ENCODE peak calls at places on chromosomes 2 and 18, in eight cellular contexts. One of them, this sample, is unnamed. For H3K36me3, the result is how much of the 10 kb centered on the place peaks cover.

GRCh38 chr2:1891147-1891546 is 146.8 kb upstream of the PXDN start:
- DNase-seq in lower lobe of right lung: no peak
- DNase-seq in fibroblast of lung: no peak
- DNase-seq in bronchial epithelial cell: no peak
- DNase-seq in cardiac muscle cell: peak
- DNase-seq in body of pancreas: no peak
- DNase-seq in tibial nerve: no peak
- DNase-seq in ovary: no peak
- DNase-seq in this sample: no peak

GRCh38 chr18:38931754-38932050 is 1366.1 kb upstream of the CELF4 start:
- DNase-seq in lower lobe of right lung: no peak
- DNase-seq in fibroblast of lung: no peak
- DNase-seq in bronchial epithelial cell: no peak
- DNase-seq in cardiac muscle cell: no peak
- DNase-seq in body of pancreas: no peak
- DNase-seq in tibial nerve: no peak
- DNase-seq in ovary: no peak
- DNase-seq in this sample: no peak

GRCh38 chr2:211181626-211182025 is 625.2 kb downstream of the CPS1 start:
- DNase-seq in lower lobe of right lung: peak
- DNase-seq in fibroblast of lung: peak
- DNase-seq in bronchial epithelial cell: no peak
- DNase-seq in cardiac muscle cell: peak
- DNase-seq in body of pancreas: no peak
- DNase-seq in tibial nerve: no peak
- DNase-seq in ovary: no peak
- DNase-seq in this sample: no peak

GRCh38 chr2:54960118-54960517 is 90.1 kb downstream of the RTN4 start:
- DNase-seq in lower lobe of right lung: no peak
- DNase-seq in fibroblast of lung: no peak
- DNase-seq in bronchial epithelial cell: no peak
- DNase-seq in cardiac muscle cell: no peak
- DNase-seq in body of pancreas: no peak
- DNase-seq in tibial nerve: no peak
- DNase-seq in ovary: no peak
- DNase-seq in this sample: no peak

GRCh38 chr2:43345872-43346271 is 119.5 kb upstream of the ZFP36L2 start:
- DNase-seq in lower lobe of right lung: no peak
- DNase-seq in fibroblast of lung: no peak
- DNase-seq in bronchial epithelial cell: no peak
- DNase-seq in cardiac muscle cell: no peak
- DNase-seq in body of pancreas: no peak
- DNase-seq in tibial nerve: no peak
- DNase-seq in ovary: no peak
- DNase-seq in this sample: no peak

GRCh38 chr2:23925702-23926288 is 1.1 kb downstream of the ATAD2B start:
- DNase-seq in lower lobe of right lung: no peak
- DNase-seq in fibroblast of lung: peak
- DNase-seq in bronchial epithelial cell: peak
- DNase-seq in cardiac muscle cell: peak
- DNase-seq in body of pancreas: peak
- DNase-seq in tibial nerve: peak
- DNase-seq in ovary: no peak
- DNase-seq in this sample: peak

GRCh38 chr2:23719721-23720120 is 207.2 kb downstream of the ATAD2B start:
- DNase-seq in lower lobe of right lung: no peak
- DNase-seq in fibroblast of lung: no peak
- DNase-seq in bronchial epithelial cell: no peak
- DNase-seq in cardiac muscle cell: no peak
- DNase-seq in body of pancreas: no peak
- DNase-seq in tibial nerve: no peak
- DNase-seq in ovary: no peak
- DNase-seq in this sample: no peak

GRCh38 chr2:18848641-18849040 is 259.3 kb upstream of the NT5C1B start:
- DNase-seq in lower lobe of right lung: no peak
- DNase-seq in fibroblast of lung: no peak
- DNase-seq in bronchial epithelial cell: no peak
- DNase-seq in cardiac muscle cell: no peak
- DNase-seq in body of pancreas: no peak
- DNase-seq in tibial nerve: no peak
- DNase-seq in ovary: no peak
- DNase-seq in this sample: no peak

GRCh38 chr2:17259613-17260012 is 258.6 kb downstream of the RAD51AP2 start:
- DNase-seq in lower lobe of right lung: no peak
- DNase-seq in fibroblast of lung: no peak
- DNase-seq in bronchial epithelial cell: no peak
- DNase-seq in cardiac muscle cell: no peak
- DNase-seq in body of pancreas: no peak
- DNase-seq in tibial nerve: no peak
- DNase-seq in ovary: no peak
- DNase-seq in this sample: no peak

GRCh38 chr2:40095003-40095402 is 315.9 kb upstream of the THUMPD2 start:
- DNase-seq in lower lobe of right lung: no peak
- DNase-seq in fibroblast of lung: peak
- DNase-seq in bronchial epithelial cell: peak
- DNase-seq in cardiac muscle cell: no peak
- DNase-seq in body of pancreas: no peak
- DNase-seq in tibial nerve: no peak
- DNase-seq in ovary: no peak
- DNase-seq in this sample: no peak

GRCh38 chr2:151900261-151900660 is 72.0 kb upstream of the ARL5A start:
- DNase-seq in lower lobe of right lung: no peak
- DNase-seq in fibroblast of lung: no peak
- DNase-seq in bronchial epithelial cell: no peak
- DNase-seq in cardiac muscle cell: no peak
- DNase-seq in body of pancreas: no peak
- DNase-seq in tibial nerve: no peak
- DNase-seq in ovary: no peak
- DNase-seq in this sample: no peak

GRCh38 chr2:212794471-212794870 is 255.9 kb upstream of the ERBB4 start:
- DNase-seq in lower lobe of right lung: no peak
- DNase-seq in fibroblast of lung: no peak
- DNase-seq in bronchial epithelial cell: no peak
- DNase-seq in cardiac muscle cell: no peak
- DNase-seq in body of pancreas: no peak
- DNase-seq in tibial nerve: no peak
- DNase-seq in ovary: no peak
- DNase-seq in this sample: no peak

GRCh38 chr2:172241219-172241618 is 138.5 kb upstream of the DLX2 start:
- DNase-seq in lower lobe of right lung: no peak
- DNase-seq in fibroblast of lung: no peak
- DNase-seq in bronchial epithelial cell: no peak
- DNase-seq in cardiac muscle cell: no peak
- DNase-seq in body of pancreas: no peak
- DNase-seq in tibial nerve: no peak
- DNase-seq in ovary: no peak
- DNase-seq in this sample: no peak

GRCh38 chr2:164522561-164522981 is 98.7 kb downstream of the GRB14 start:
- DNase-seq in lower lobe of right lung: no peak
- DNase-seq in fibroblast of lung: peak
- DNase-seq in bronchial epithelial cell: no peak
- DNase-seq in cardiac muscle cell: no peak
- DNase-seq in body of pancreas: no peak
- DNase-seq in tibial nerve: no peak
- DNase-seq in ovary: no peak
- DNase-seq in this sample: no peak

GRCh38 chr18:35130236-35130635 is 89.0 kb downstream of the MAPRE2 start:
- DNase-seq in lower lobe of right lung: no peak
- DNase-seq in fibroblast of lung: no peak
- DNase-seq in bronchial epithelial cell: no peak
- DNase-seq in cardiac muscle cell: no peak
- DNase-seq in body of pancreas: no peak
- DNase-seq in tibial nerve: no peak
- DNase-seq in ovary: no peak
- DNase-seq in this sample: no peak
- TF ChIP-seq CTCF in lower lobe of right lung: no peak
- TF ChIP-seq CTCF in fibroblast of lung: no peak
- TF ChIP-seq CTCF in bronchial epithelial cell: no peak
- TF ChIP-seq CTCF in cardiac muscle cell: no peak
- TF ChIP-seq CTCF in body of pancreas: no peak
- TF ChIP-seq CTCF in tibial nerve: no peak
- TF ChIP-seq CTCF in ovary: no peak
- TF ChIP-seq CTCF in this sample: no peak

GRCh38 chr2:105102001-105102400 is 64.1 kb downstream of the MRPS9 start:
- DNase-seq in lower lobe of right lung: no peak
- DNase-seq in fibroblast of lung: no peak
- DNase-seq in bronchial epithelial cell: no peak
- DNase-seq in cardiac muscle cell: no peak
- DNase-seq in body of pancreas: no peak
- DNase-seq in tibial nerve: no peak
- DNase-seq in ovary: no peak
- DNase-seq in this sample: no peak

GRCh38 chr2:105102963-105103421 is 65.1 kb downstream of the MRPS9 start:
- DNase-seq in lower lobe of right lung: no peak
- DNase-seq in fibroblast of lung: peak
- DNase-seq in bronchial epithelial cell: peak
- DNase-seq in cardiac muscle cell: peak
- DNase-seq in body of pancreas: no peak
- DNase-seq in tibial nerve: no peak
- DNase-seq in ovary: no peak
- DNase-seq in this sample: peak

GRCh38 chr2:105103481-105103880 is 65.6 kb downstream of the MRPS9 start:
- DNase-seq in lower lobe of right lung: no peak
- DNase-seq in fibroblast of lung: peak
- DNase-seq in bronchial epithelial cell: no peak
- DNase-seq in cardiac muscle cell: no peak
- DNase-seq in body of pancreas: no peak
- DNase-seq in tibial nerve: no peak
- DNase-seq in ovary: no peak
- DNase-seq in this sample: peak

GRCh38 chr2:105100064-105100840 is 62.4 kb downstream of the MRPS9 start:
- DNase-seq in lower lobe of right lung: no peak
- DNase-seq in fibroblast of lung: no peak
- DNase-seq in bronchial epithelial cell: peak
- DNase-seq in cardiac muscle cell: no peak
- DNase-seq in body of pancreas: no peak
- DNase-seq in tibial nerve: no peak
- DNase-seq in ovary: no peak
- DNase-seq in this sample: no peak

DNA sequence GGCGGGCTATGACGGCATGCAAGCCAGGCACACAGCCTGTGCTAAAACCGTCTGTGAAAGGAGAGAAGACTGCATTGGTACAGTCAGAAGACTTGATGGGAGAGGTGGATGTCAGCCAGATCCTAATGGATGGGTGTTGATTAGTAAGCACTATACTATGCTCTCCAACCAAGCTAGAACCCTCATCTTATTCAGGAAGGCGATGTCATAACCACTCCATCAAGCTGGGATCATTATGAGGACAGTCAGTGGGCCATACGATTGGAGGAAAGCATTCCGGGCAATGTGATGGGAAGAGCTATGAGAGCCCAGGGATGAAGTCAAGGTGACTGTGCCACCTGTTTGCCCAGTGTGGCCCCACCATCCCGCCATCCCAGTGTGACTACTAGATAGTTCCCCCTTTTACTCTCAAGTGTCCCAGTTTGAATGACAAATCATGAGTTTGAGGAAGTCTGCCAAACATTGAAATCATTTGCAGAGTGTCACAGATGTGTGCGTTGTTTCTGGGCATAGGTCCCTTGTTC is 66.4 kb downstream of the MRPS9 start:
- DNase-seq in lower lobe of right lung: no peak
- DNase-seq in fibroblast of lung: peak
- DNase-seq in bronchial epithelial cell: peak
- DNase-seq in cardiac muscle cell: no peak
- DNase-seq in body of pancreas: no peak
- DNase-seq in tibial nerve: no peak
- DNase-seq in ovary: no peak
- DNase-seq in this sample: no peak
- H3K36me3 ChIP-seq in lower lobe of right lung: under half
- H3K36me3 ChIP-seq in fibroblast of lung: under half
- H3K36me3 ChIP-seq in bronchial epithelial cell: under half
- H3K36me3 ChIP-seq in cardiac muscle cell: under half
- H3K36me3 ChIP-seq in body of pancreas: under half
- H3K36me3 ChIP-seq in tibial nerve: under half
- H3K36me3 ChIP-seq in ovary: under half
- H3K36me3 ChIP-seq in this sample: under half

DNA sequence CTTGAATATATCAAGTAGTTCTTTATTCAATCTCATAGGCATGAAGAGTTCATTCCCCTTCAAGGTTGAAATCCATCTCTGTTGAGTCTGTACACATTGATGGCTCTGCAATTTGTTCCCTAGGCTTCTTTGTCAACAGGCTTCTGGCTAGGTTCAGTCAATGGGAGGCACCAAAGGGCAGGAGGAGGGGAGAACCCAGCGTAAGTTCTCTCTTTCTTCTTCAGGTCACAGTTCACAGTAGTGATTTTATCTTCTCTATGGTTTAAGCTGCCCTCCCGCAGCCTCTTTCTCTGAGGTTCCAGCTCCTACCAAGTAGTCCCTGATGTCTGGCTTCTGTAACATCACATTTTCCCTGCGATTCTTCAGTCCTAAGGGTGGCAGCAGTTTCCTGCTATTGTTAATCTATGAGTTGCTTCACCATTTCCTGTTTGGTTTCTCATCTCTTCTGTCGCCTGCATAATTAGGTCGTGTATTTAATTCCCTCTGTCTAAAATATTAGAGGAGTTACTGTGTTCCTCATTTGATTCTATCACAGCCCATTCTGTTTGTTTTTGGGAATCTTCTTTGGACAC is 107.4 kb downstream of the CPO start:
- DNase-seq in lower lobe of right lung: no peak
- DNase-seq in fibroblast of lung: peak
- DNase-seq in bronchial epithelial cell: peak
- DNase-seq in cardiac muscle cell: no peak
- DNase-seq in body of pancreas: peak
- DNase-seq in tibial nerve: no peak
- DNase-seq in ovary: no peak
- DNase-seq in this sample: no peak
- TF ChIP-seq CTCF in lower lobe of right lung: peak
- TF ChIP-seq CTCF in fibroblast of lung: no peak
- TF ChIP-seq CTCF in bronchial epithelial cell: no peak
- TF ChIP-seq CTCF in cardiac muscle cell: peak
- TF ChIP-seq CTCF in body of pancreas: no peak
- TF ChIP-seq CTCF in tibial nerve: no peak
- TF ChIP-seq CTCF in ovary: no peak
- TF ChIP-seq CTCF in this sample: no peak

DNA sequence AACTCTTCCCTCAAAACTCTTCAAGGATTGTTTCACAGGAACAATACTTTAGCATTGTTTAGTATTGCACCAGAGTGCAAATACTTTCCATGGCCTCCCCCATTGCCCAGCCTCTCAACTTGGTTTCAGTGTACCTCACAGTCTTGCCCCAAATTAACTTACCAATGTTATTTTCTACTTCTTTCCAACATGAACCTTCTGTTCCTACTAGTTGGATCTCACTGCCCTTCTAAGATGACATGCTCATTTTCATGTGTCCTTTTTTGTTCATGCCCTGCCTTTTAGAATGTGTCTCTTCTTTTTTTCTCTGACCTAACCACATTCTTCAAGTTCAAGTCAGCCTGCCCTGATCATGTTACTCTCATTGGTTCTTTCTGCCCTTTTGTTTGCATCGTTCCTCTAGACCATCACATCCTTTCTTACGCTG is 4.1 kb downstream of the SPATS2L start:
- DNase-seq in lower lobe of right lung: no peak
- DNase-seq in fibroblast of lung: peak
- DNase-seq in bronchial epithelial cell: peak
- DNase-seq in cardiac muscle cell: no peak
- DNase-seq in body of pancreas: no peak
- DNase-seq in tibial nerve: no peak
- DNase-seq in ovary: no peak
- DNase-seq in this sample: no peak
- H3K36me3 ChIP-seq in lower lobe of right lung: under half
- H3K36me3 ChIP-seq in fibroblast of lung: under half
- H3K36me3 ChIP-seq in bronchial epithelial cell: under half
- H3K36me3 ChIP-seq in cardiac muscle cell: under half
- H3K36me3 ChIP-seq in body of pancreas: under half
- H3K36me3 ChIP-seq in tibial nerve: under half
- H3K36me3 ChIP-seq in ovary: under half
- H3K36me3 ChIP-seq in this sample: under half

GRCh38 chr2:27133905-27134780 is at the start of gene PREB:
- DNase-seq in lower lobe of right lung: peak
- DNase-seq in fibroblast of lung: peak
- DNase-seq in bronchial epithelial cell: peak
- DNase-seq in cardiac muscle cell: peak
- DNase-seq in body of pancreas: peak
- DNase-seq in tibial nerve: peak
- DNase-seq in ovary: peak
- DNase-seq in this sample: peak
- TF ChIP-seq CTCF in lower lobe of right lung: peak
- TF ChIP-seq CTCF in fibroblast of lung: peak
- TF ChIP-seq CTCF in bronchial epithelial cell: no peak
- TF ChIP-seq CTCF in cardiac muscle cell: peak
- TF ChIP-seq CTCF in body of pancreas: no peak
- TF ChIP-seq CTCF in tibial nerve: no peak
- TF ChIP-seq CTCF in ovary: peak
- TF ChIP-seq CTCF in this sample: peak

This sample was measured in WERI-Rb-1.